ENCODE peak calls at places on chromosomes 7 and 10, in six cellular contexts. S is GM12878, H is IMR-90, E is HEK293T, O is HepG2, T is K562. V is an unnamed sample.

GRCh38 chr10:5411941-5412276 is 448 bp upstream of the NET1 start:
- DNase-seq in T (no peak), E (no peak), H (no peak), O (no peak), S (no peak), V (no peak)

GRCh38 chr10:83983578-83984255 is 155.6 kb upstream of the GHITM start:
- DNase-seq in E (peak), H (no peak), T (peak), O (peak), S (no peak), V (peak)

GRCh38 chr10:54703086-54703485 is 97.9 kb downstream of the PCDH15 start:
- DNase-seq in S (no peak), T (no peak), O (no peak), E (no peak), H (no peak), V (no peak)

GRCh38 chr10:62866451-62866850 is 50.3 kb upstream of the EGR2 start:
- DNase-seq in T (no peak), S (no peak), O (no peak), H (no peak), E (no peak), V (no peak)

GRCh38 chr7:44581426-44581906 is 565 bp downstream of the TMED4 start:
- DNase-seq in H (no peak), O (no peak), T (peak), E (no peak), S (no peak), V (no peak)

GRCh38 chr7:151045967-151046366 is 2.4 kb upstream of the ASIC3 start:
- DNase-seq in H (no peak), O (no peak), E (no peak), S (no peak), T (no peak), V (no peak)

GRCh38 chr7:32108651-32109050 is 38.4 kb upstream of the PDE1C start:
- DNase-seq in H (no peak), T (no peak), E (no peak), S (no peak), O (no peak), V (no peak)

GRCh38 chr7:26196305-26196704 is 4.2 kb downstream of the HNRNPA2B1 start:
- DNase-seq in O (no peak), E (no peak), T (no peak), S (no peak), H (no peak), V (no peak)

GRCh38 chr7:115133248-115133647 is 211.4 kb downstream of the MDFIC start:
- DNase-seq in T (no peak), E (no peak), O (no peak), H (no peak), S (no peak), V (no peak)

GRCh38 chr10:132726951-132727350 is 59.0 kb downstream of the NKX6-2 start:
- DNase-seq in O (no peak), S (no peak), E (no peak), T (no peak), H (no peak), V (no peak)

GRCh38 chr10:48555310-48556042 is 49.4 kb downstream of the ARHGAP22 start:
- DNase-seq in T (no peak), E (no peak), O (no peak), H (no peak), S (no peak), V (no peak)

GRCh38 chr7:122736183-122736582 is 33.5 kb upstream of the RNF148 start:
- DNase-seq in O (no peak), T (no peak), S (no peak), H (no peak), E (no peak), V (no peak)

GRCh38 chr10:7171825-7172224 is 239.0 kb downstream of the SFMBT2 start:
- DNase-seq in O (no peak), H (no peak), T (no peak), E (no peak), S (no peak), V (no peak)

GRCh38 chr7:151784843-151785680 is 91.9 kb downstream of the PRKAG2 start:
- DNase-seq in O (no peak), E (no peak), S (no peak), T (no peak), H (no peak), V (no peak)

GRCh38 chr7:142964502-142965246 is 2.5 kb upstream of the KEL start:
- DNase-seq in S (no peak), E (no peak), H (no peak), O (no peak), T (peak), V (no peak)

GRCh38 chr10:79386637-79387465 is 39.6 kb downstream of the PPIF start:
- DNase-seq in T (no peak), S (no peak), O (no peak), H (no peak), E (no peak), V (no peak)

GRCh38 chr7:144500225-144500624 is 96.7 kb upstream of the NOBOX start:
- DNase-seq in S (no peak), T (no peak), E (no peak), O (no peak), H (no peak), V (no peak)

GRCh38 chr10:89837173-89838001 is 136.0 kb downstream of the KIF20B start:
- DNase-seq in T (no peak), E (no peak), O (no peak), S (no peak), H (peak), V (no peak)

GRCh38 chr10:70166394-70166793 is 3.9 kb downstream of the SAR1A start:
- DNase-seq in S (no peak), H (no peak), E (no peak), T (no peak), O (no peak), V (no peak)

GRCh38 chr7:27611043-27611442 is 51.6 kb downstream of the HIBADH start:
- DNase-seq in T (no peak), H (peak), E (no peak), S (no peak), O (no peak), V (no peak)

GRCh38 chr10:9301148-9301547 is 1246.7 kb downstream of the GATA3 start:
- DNase-seq in T (no peak), H (no peak), S (no peak), E (peak), O (no peak), V (peak)
- TF ChIP-seq BHLHE40 in T (no peak), H (no peak), S (no peak), E (no peak), O (no peak), V (no peak)

GRCh38 chr7:770786-771185 is 43.7 kb upstream of the PRKAR1B start:
- DNase-seq in H (no peak), O (no peak), T (no peak), S (no peak), E (no peak), V (no peak)
- TF ChIP-seq BHLHE40 in H (no peak), O (no peak), T (no peak), S (no peak), E (no peak), V (no peak)

DNA sequence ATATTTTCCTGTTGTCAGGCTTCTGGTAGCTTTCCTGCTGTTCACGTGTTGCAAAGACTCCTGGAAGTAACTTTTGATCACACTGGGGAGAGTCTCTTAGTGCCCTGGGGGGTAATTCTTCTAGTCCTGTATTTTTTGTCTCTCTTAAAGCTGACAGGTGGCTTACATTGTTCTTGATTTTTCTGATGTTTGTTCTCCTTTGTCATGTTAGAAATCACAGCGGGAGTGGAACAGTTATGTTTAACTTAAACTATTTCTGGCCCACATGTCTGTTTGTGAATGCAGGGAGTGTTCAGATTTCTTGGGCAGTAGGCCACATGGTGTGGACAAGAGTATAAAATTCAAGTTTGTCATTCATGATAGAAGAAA is 99.1 kb downstream of the PLPP4 start:
- DNase-seq in T (no peak), O (no peak), E (no peak), H (no peak), S (no peak), V (no peak)
- TF ChIP-seq BHLHE40 in T (no peak), O (no peak), E (no peak), H (no peak), S (no peak), V (no peak)

GRCh38 chr7:12162420-12163113 is 48.5 kb upstream of the TMEM106B start:
- DNase-seq in O (no peak), S (no peak), E (no peak), H (peak), T (no peak), V (peak)
- TF ChIP-seq BHLHE40 in O (no peak), S (no peak), E (no peak), H (no peak), T (no peak), V (no peak)

GRCh38 chr10:71476249-71477011 is 79.7 kb downstream of the CDH23 start:
- DNase-seq in S (no peak), O (no peak), H (no peak), E (no peak), T (no peak), V (no peak)
- TF ChIP-seq BHLHE40 in S (no peak), O (no peak), H (no peak), E (no peak), T (no peak), V (no peak)

GRCh38 chr7:93558705-93559614 is 15.6 kb downstream of the CALCR start:
- DNase-seq in E (no peak), S (no peak), T (no peak), O (no peak), H (no peak), V (no peak)
- TF ChIP-seq BHLHE40 in E (no peak), S (no peak), T (no peak), O (no peak), H (no peak), V (no peak)

DNA sequence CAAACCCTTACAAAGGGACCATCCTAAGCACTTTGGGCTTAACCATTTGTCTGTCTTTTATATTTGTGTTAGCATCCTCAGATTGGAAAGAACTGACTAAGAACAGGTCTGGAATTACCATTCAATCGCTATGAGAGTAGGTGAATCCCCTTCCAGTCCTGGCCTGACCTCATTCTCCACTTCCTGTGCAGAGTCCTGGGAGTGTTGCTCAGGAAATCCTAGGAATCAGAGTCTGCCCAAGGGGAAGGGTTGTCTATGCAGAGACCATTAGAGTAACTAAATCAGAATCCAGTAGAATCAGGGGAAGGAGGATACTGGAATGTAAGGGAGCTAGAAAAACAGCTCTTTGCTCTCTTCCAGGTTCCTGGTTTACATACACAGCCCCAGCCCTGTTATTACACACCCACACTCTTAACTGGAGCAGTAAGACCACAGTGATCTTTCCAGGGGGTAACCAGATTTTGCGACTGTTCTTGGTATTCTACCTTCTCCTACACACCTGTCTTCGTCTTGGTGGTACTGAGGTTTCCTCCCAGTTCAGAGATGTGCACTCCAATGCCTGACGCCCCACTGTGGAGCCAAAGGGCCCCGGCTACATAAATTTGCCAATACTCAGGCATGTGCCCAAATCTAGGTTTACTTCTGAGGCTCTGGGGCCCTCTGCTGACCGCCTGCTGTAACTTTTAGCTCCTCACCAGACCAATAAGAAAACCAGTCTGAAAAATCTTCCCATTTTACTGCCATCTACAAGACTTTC is 103.7 kb downstream of the RNF216 start:
- DNase-seq in E (peak), S (no peak), H (peak), T (peak), O (peak), V (peak)
- TF ChIP-seq BHLHE40 in E (no peak), S (peak), H (peak), T (peak), O (no peak), V (no peak)

V was measured in A549.